ENCODE peak calls at places on chromosomes 11 and 22, in nine cellular contexts. E is mesenchymal stem cell; G is activated naive CD4-positive, alpha-beta T cell treated with Interleukin-2 at 50 U/mL for 16 hours; J is endothelial cell; C is germinal center; O is SHP77 treated with DMSO at 0.1 percent for 48 hours; Q is HEK293T; Z is progenitor cell of endocrine pancreas; N is naive thymus-derived CD8-positive, alpha-beta T cell. A is an unnamed sample.

GRCh38 chr11:57368106-57368826 is 12.7 kb downstream of the PRG3 start:
- DNase-seq in O (no peak), Z (no peak), Q (no peak), J (no peak), N (no peak), E (no peak), G (no peak), C (no peak), A (peak; percentile 99)

GRCh38 chr11:819943-820649 is 1.4 kb downstream of the PNPLA2 start:
- DNase-seq in Q (peak; percentile 61), O (peak; percentile 17), E (peak; percentile 80), J (peak; percentile 66), G (peak; percentile 94), Z (peak; percentile 60), N (peak; percentile 97), C (peak; percentile 91), A (peak; percentile 81)

GRCh38 chr11:92180664-92181251 is 43.9 kb upstream of the FAT3 start:
- DNase-seq in J (no peak), C (no peak), Z (no peak), N (no peak), O (no peak), Q (no peak), G (no peak), E (no peak), A (peak; percentile 14)

GRCh38 chr11:118152020-118152551 is 537 bp downstream of the SCN4B start:
- DNase-seq in O (no peak), G (no peak), C (no peak), N (no peak), Q (no peak), E (no peak), J (no peak), Z (no peak), A (no peak)

GRCh38 chr11:17585911-17586695 is 39.0 kb downstream of the OTOG start:
- DNase-seq in N (peak; percentile 53), Q (no peak), E (no peak), Z (no peak), J (no peak), C (no peak), G (no peak), O (no peak), A (no peak)

GRCh38 chr11:61023086-61024035 is 51.9 kb downstream of the CD6 start:
- DNase-seq in Z (no peak), E (no peak), G (peak; percentile 80), N (peak; percentile 81), C (no peak), J (no peak), Q (no peak), O (no peak), A (no peak)

GRCh38 chr11:111749646-111750045 is 16.5 kb downstream of the PPP2R1B start:
- DNase-seq in C (no peak), J (no peak), N (no peak), O (no peak), Q (no peak), E (no peak), G (no peak), Z (no peak), A (no peak)

GRCh38 chr11:80815752-80816453 is 1375.1 kb upstream of the TENM4 start:
- DNase-seq in O (no peak), G (no peak), E (peak; percentile 7), Z (no peak), J (no peak), C (peak; percentile 2), Q (no peak), N (no peak), A (peak; percentile 5)

GRCh38 chr22:22902247-22902962 is 14.8 kb downstream of the IGLL5 start:
- DNase-seq in G (no peak), Z (no peak), Q (no peak), E (no peak), N (peak; percentile 27), C (no peak), J (no peak), O (no peak), A (no peak)

GRCh38 chr11:73961321-73961720 is 10.5 kb downstream of the DNAJB13 start:
- DNase-seq in Z (no peak), G (no peak), J (no peak), N (no peak), C (no peak), E (peak; percentile 36), Q (no peak), O (no peak), A (no peak)

GRCh38 chr22:47586038-47586437 is 823.6 kb downstream of the TBC1D22A start:
- DNase-seq in Z (no peak), O (peak; percentile 27), N (no peak), C (no peak), G (no peak), E (no peak), Q (no peak), J (no peak), A (no peak)

GRCh38 chr11:64331569-64332371 is 8.2 kb upstream of the CCDC88B start:
- DNase-seq in E (peak; percentile 90), J (peak; percentile 51), N (no peak), C (peak; percentile 71), Z (no peak), Q (peak; percentile 59), G (peak; percentile 74), O (peak; percentile 48), A (peak; percentile 97)

GRCh38 chr11:7575841-7576451 is 62.1 kb downstream of the PPFIBP2 start:
- DNase-seq in N (no peak), O (no peak), Q (no peak), Z (no peak), E (peak; percentile 54), C (no peak), J (no peak), G (peak; percentile 22), A (peak; percentile 47)

GRCh38 chr11:120441592-120441991 is 70.0 kb upstream of the GRIK4 start:
- DNase-seq in C (no peak), E (no peak), Z (no peak), G (no peak), J (no peak), N (no peak), Q (no peak), O (no peak), A (no peak)

GRCh38 chr22:22609271-22609670 is 35.1 kb upstream of the GGTLC2 start:
- DNase-seq in Z (no peak), G (no peak), O (no peak), N (no peak), Q (no peak), E (no peak), C (no peak), J (no peak), A (no peak)

GRCh38 chr11:47052576-47052975 is 116.0 kb downstream of the CSTPP1 start:
- DNase-seq in C (no peak), G (no peak), N (no peak), Z (no peak), Q (no peak), E (no peak), J (no peak), O (no peak), A (no peak)

GRCh38 chr11:86360775-86361395 is 13.8 kb upstream of the CCDC81 start:
- DNase-seq in J (no peak), N (no peak), E (peak; percentile 63), G (no peak), O (no peak), Q (peak; percentile 16), C (no peak), Z (no peak), A (no peak)

GRCh38 chr11:85705805-85706204 is 19.8 kb upstream of the CCDC89 start:
- DNase-seq in G (no peak), O (no peak), Z (no peak), E (no peak), Q (no peak), C (no peak), N (no peak), J (no peak), A (no peak)